ENCODE peak calls at places on chromosomes 1 and 21, in ten cellular contexts. X, T, V, D, Q, U, O, S, P and Z are unnamed samples.

GRCh38 chr1:241702436-241702835 is 50.4 kb downstream of the WDR64 start:
- DNase-seq in X (no peak), T (no peak), V (peak; percentile 92), D (no peak), Q (no peak), U (no peak), O (no peak), S (peak; percentile 53), P (no peak), Z (peak; percentile 56)

GRCh38 chr21:37601915-37602314 is 235.3 kb downstream of the DYRK1A start:
- DNase-seq in X (no peak), T (no peak), V (no peak), D (no peak), Q (no peak), U (no peak), O (no peak), S (no peak), P (no peak), Z (no peak)

GRCh38 chr1:237340892-237341291 is 298.9 kb downstream of the RYR2 start:
- DNase-seq in X (no peak), T (no peak), V (no peak), D (no peak), Q (no peak), U (no peak), O (no peak), S (no peak), P (no peak), Z (no peak)

GRCh38 chr1:67723620-67724019 is 38.6 kb downstream of the GADD45A start:
- DNase-seq in X (no peak), T (peak; percentile 59), V (peak; percentile 96), D (no peak), Q (no peak), U (no peak), O (no peak), S (peak; percentile 58), P (no peak), Z (peak; percentile 40)

GRCh38 chr1:231093158-231093922 is 53.3 kb upstream of the FAM89A start:
- DNase-seq in X (peak; percentile 66), T (no peak), V (no peak), D (no peak), Q (no peak), U (no peak), O (peak; percentile 81), S (peak; percentile 11), P (no peak), Z (no peak)

GRCh38 chr1:3731543-3731942 is 20.7 kb upstream of the CCDC27 start:
- DNase-seq in X (no peak), T (no peak), V (no peak), D (no peak), Q (no peak), U (no peak), O (no peak), S (no peak), P (no peak), Z (no peak)

GRCh38 chr1:227949954-227950734 is 2.4 kb upstream of the WNT9A start:
- DNase-seq in X (no peak), T (no peak), V (no peak), D (no peak), Q (peak; percentile 14), U (no peak), O (no peak), S (no peak), P (no peak), Z (no peak)

GRCh38 chr1:185603158-185603557 is 131.0 kb upstream of the HMCN1 start:
- DNase-seq in X (no peak), T (no peak), V (no peak), D (no peak), Q (no peak), U (no peak), O (no peak), S (no peak), P (no peak), Z (no peak)

GRCh38 chr21:36210779-36211659 is 54.4 kb downstream of the DOP1B start:
- DNase-seq in X (no peak), T (no peak), V (no peak), D (no peak), Q (no peak), U (no peak), O (peak; percentile 57), S (no peak), P (no peak), Z (no peak)

GRCh38 chr1:175394739-175395138 is 202.2 kb upstream of the KIAA0040 start:
- DNase-seq in X (no peak), T (no peak), V (no peak), D (no peak), Q (no peak), U (no peak), O (no peak), S (no peak), P (no peak), Z (no peak)

GRCh38 chr1:1567831-1568380 is 6.8 kb downstream of the SSU72 start:
- DNase-seq in X (no peak), T (no peak), V (no peak), D (no peak), Q (no peak), U (no peak), O (no peak), S (no peak), P (no peak), Z (peak; percentile 26)

GRCh38 chr1:174768516-174768915 is 231.2 kb upstream of the CACYBP start:
- DNase-seq in X (no peak), T (no peak), V (no peak), D (no peak), Q (no peak), U (no peak), O (no peak), S (no peak), P (no peak), Z (no peak)

GRCh38 chr1:101026394-101026788 is 807 bp upstream of the DPH5 start:
- DNase-seq in X (no peak), T (no peak), V (no peak), D (no peak), Q (no peak), U (no peak), O (no peak), S (no peak), P (no peak), Z (no peak)

GRCh38 chr1:38818706-38819439 is 40.7 kb downstream of the RRAGC start:
- DNase-seq in X (no peak), T (no peak), V (no peak), D (no peak), Q (no peak), U (no peak), O (no peak), S (no peak), P (no peak), Z (no peak)

GRCh38 chr1:38815903-38816627 is 43.5 kb downstream of the RRAGC start:
- DNase-seq in X (no peak), T (no peak), V (no peak), D (no peak), Q (no peak), U (no peak), O (no peak), S (no peak), P (no peak), Z (no peak)

GRCh38 chr1:38819516-38819915 is 40.1 kb downstream of the RRAGC start:
- DNase-seq in X (no peak), T (no peak), V (no peak), D (no peak), Q (no peak), U (no peak), O (no peak), S (no peak), P (no peak), Z (no peak)

GRCh38 chr1:38817267-38817957 is 42.2 kb downstream of the RRAGC start:
- DNase-seq in X (no peak), T (no peak), V (no peak), D (no peak), Q (no peak), U (no peak), O (no peak), S (no peak), P (no peak), Z (no peak)

DNA sequence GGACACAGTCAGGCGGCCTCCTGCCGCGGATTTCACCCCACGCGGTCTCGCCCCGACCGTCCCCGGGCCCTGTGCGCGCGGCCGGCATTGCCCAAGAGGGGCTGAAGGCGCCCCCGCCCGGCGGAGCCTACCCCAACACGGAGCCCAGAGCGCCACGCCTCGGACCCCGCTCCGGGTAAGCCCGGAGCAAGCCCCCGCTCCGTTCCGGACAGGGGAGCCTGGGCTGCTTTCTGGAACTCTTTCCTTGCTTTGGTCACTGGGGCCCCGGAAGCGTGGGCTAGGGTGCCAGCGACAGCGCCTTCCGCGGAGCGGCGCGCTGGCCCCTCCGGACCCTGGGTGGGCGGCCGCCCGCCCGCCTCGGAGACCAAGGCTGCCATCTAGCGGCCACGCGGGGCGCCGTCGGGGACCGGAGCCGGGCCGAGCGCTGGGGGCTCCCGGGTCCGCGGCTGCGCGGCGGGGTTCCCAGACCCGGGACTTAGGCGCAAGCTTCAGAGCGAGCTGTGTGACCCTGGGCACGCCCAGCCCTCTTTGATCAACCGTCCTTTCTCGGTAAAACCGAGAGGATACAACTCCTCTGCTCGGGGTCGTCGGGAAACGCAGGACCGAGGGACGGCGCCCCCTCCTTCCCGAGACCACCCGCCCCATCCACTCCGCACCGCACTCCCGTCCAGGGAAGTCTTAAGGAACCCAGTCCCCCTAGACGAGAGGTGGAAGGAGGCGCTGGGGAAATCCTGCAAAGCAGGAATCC is 41.4 kb downstream of the RRAGC start:
- DNase-seq in X (peak; percentile 76), T (peak; percentile 11), V (no peak), D (no peak), Q (no peak), U (no peak), O (peak; percentile 91), S (no peak), P (no peak), Z (no peak)
- H3K4me3 ChIP-seq in X (peak overlapping the region; percentile 73), T (peak overlapping the region; percentile 14), V (peak overlapping the region; percentile 12), D (peak overlapping the region; percentile 56), Q (peak overlapping the region; percentile 34), U (peak overlapping the region; percentile 78), O (peak overlapping the region; percentile 68), S (no peak overlapping the region), P (peak overlapping the region; percentile 18), Z (no peak overlapping the region)

GRCh38 chr1:156708245-156708661 is 2.9 kb upstream of the CRABP2 start:
- DNase-seq in X (no peak), T (no peak), V (no peak), D (no peak), Q (no peak), U (no peak), O (peak; percentile 76), S (no peak), P (no peak), Z (peak; percentile 49)
- H3K4me3 ChIP-seq in X (no peak overlapping the region), T (no peak overlapping the region), V (no peak overlapping the region), D (no peak overlapping the region), Q (no peak overlapping the region), U (no peak overlapping the region), O (peak overlapping the region; percentile 61), S (no peak overlapping the region), P (no peak overlapping the region), Z (peak overlapping the region; percentile 33)

DNA sequence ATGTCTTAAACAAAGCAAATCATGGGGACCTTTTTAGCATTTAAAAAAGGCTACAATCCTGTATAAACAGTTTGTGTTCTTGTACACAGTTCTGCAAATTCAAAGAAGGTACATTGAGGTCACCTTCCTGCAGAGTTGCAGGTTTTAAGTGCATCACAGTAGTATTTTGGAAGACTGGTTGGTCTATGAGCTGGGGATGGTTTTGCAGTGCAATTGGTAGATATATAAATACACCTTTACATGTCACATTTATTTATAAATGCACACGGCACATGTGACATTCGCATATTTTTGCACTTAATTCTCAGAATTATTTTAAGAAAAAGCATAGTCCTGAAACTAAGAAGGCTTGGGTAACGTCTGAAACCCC is 599 bp upstream of the ITPKB start:
- DNase-seq in X (no peak), T (no peak), V (no peak), D (no peak), Q (no peak), U (no peak), O (no peak), S (no peak), P (no peak), Z (no peak)
- H3K4me3 ChIP-seq in X (no peak overlapping the region), T (peak overlapping the region; percentile 68), V (no peak overlapping the region), D (peak overlapping the region; percentile 94), Q (no peak overlapping the region), U (no peak overlapping the region), O (peak overlapping the region; percentile 54), S (no peak overlapping the region), P (peak overlapping the region; percentile 88), Z (no peak overlapping the region)

GRCh38 chr1:200133123-200133522 is 105.6 kb downstream of the NR5A2 start:
- DNase-seq in X (no peak), T (no peak), V (no peak), D (no peak), Q (no peak), U (no peak), O (no peak), S (no peak), P (no peak), Z (no peak)
- H3K4me3 ChIP-seq in X (no peak overlapping the region), T (no peak overlapping the region), V (no peak overlapping the region), D (no peak overlapping the region), Q (no peak overlapping the region), U (no peak overlapping the region), O (no peak overlapping the region), S (no peak overlapping the region), P (no peak overlapping the region), Z (no peak overlapping the region)